ENCODE peak calls at places on chromosome 4, in nine cellular contexts. M is astrocyte of the cerebellum; N is heart right ventricle; G is RWPE1; X is astrocyte of the spinal cord; I is CD4-positive, alpha-beta T cell; H is progenitor cell of endocrine pancreas; L is endothelial cell; P is BJ. Y is an unnamed sample.

GRCh38 chr4:5995901-5996623 is 22.2 kb downstream of the C4orf50 start:
- DNase-seq in X (no peak), H (no peak), G (no peak), P (no peak), I (no peak), M (no peak), N (no peak), L (no peak), Y (no peak)

GRCh38 chr4:77196866-77197265 is 39.9 kb downstream of the CCNG2 start:
- DNase-seq in N (no peak), H (no peak), M (no peak), G (no peak), I (no peak), X (no peak), P (no peak), L (no peak), Y (peak)

GRCh38 chr4:24924309-24924781 is 11.5 kb upstream of the CCDC149 start:
- DNase-seq in I (no peak), P (peak), G (no peak), M (peak), X (peak), H (no peak), L (no peak), N (no peak), Y (no peak)

GRCh38 chr4:158163941-158164665 is 8.7 kb downstream of the GASK1B start:
- DNase-seq in X (no peak), G (no peak), M (no peak), P (no peak), N (no peak), H (no peak), I (no peak), L (no peak), Y (no peak)

GRCh38 chr4:15832523-15833451 is 54.7 kb downstream of the CD38 start:
- DNase-seq in G (no peak), P (no peak), I (no peak), X (no peak), M (no peak), H (no peak), L (no peak), N (no peak), Y (no peak)

GRCh38 chr4:98557497-98557896 is 100.9 kb downstream of the TSPAN5 start:
- DNase-seq in X (peak), P (no peak), L (no peak), M (peak), I (no peak), G (peak), H (no peak), N (no peak), Y (no peak)

GRCh38 chr4:48162162-48162561 is 28.1 kb upstream of the TXK start:
- DNase-seq in G (no peak), P (no peak), I (no peak), H (no peak), X (peak), N (no peak), L (no peak), M (no peak), Y (no peak)

GRCh38 chr4:161894493-161895167 is 269.2 kb downstream of the FSTL5 start:
- DNase-seq in M (no peak), N (no peak), X (no peak), P (no peak), H (no peak), L (no peak), I (no peak), G (peak), Y (no peak)

GRCh38 chr4:186472948-186473347 is 82.4 kb downstream of the MTNR1A start:
- DNase-seq in H (no peak), L (no peak), N (no peak), P (peak), X (peak), M (peak), G (peak), I (no peak), Y (no peak)

GRCh38 chr4:118898684-118899138 is 10.1 kb downstream of the SYNPO2 start:
- DNase-seq in L (no peak), N (peak), G (no peak), X (no peak), M (no peak), H (no peak), P (no peak), I (no peak), Y (no peak)

GRCh38 chr4:40908702-40909362 is 159.1 kb downstream of the NSUN7 start:
- DNase-seq in M (peak), L (peak), H (peak), P (no peak), G (peak), X (peak), I (peak), N (peak), Y (peak)

GRCh38 chr4:92121099-92121498 is 182.7 kb upstream of the GRID2 start:
- DNase-seq in N (peak), H (no peak), M (peak), I (no peak), L (no peak), X (peak), P (no peak), G (no peak), Y (no peak)

GRCh38 chr4:48746608-48747374 is 33.3 kb downstream of the FRYL start:
- DNase-seq in G (peak), L (no peak), M (no peak), H (no peak), I (no peak), P (no peak), X (no peak), N (no peak), Y (no peak)

GRCh38 chr4:8849266-8850073 is 22.2 kb downstream of the HMX1 start:
- DNase-seq in M (no peak), X (no peak), I (no peak), G (no peak), N (no peak), L (no peak), H (no peak), P (no peak), Y (no peak)

GRCh38 chr4:183960021-183960420 is 54.9 kb downstream of the STOX2 start:
- DNase-seq in M (peak), N (peak), G (peak), L (peak), I (no peak), H (peak), P (no peak), X (peak), Y (no peak)

DNA sequence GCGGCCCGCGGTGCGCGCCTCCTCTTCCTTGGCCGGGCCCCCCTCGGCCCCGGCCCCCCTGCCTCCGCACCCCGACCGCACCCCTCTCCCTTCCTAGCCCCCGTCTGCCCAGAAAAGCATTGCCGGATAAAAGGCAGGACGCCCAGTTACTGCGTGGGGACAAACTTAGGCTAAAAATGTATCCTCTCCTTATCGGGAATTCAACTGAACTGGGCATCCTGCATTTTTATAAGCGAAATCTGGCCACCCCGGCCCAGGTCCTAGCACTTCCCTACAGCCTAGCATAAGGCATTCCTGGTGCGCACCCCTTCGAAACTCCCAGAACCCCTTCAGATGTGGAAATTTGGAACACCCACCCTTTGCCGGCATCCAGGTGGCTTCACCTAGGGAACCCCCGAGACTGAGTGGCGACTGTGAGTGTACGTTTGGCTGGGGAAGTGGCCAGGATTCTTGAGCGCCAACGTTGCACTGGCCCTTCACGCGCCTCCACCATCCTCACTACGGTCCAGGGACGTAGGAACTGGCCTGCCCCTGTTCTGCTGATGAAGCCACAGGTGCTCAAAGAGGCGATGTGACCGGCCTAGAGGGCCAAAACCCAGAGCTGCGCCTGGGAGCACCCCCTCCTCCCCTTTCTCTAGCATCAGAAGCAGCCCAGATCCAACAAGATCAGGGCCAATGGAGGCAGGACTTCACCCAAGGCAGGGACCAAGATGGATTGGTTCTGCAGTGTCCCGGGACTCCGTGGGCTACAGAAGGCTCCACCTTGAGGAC is 5.7 kb upstream of the RNF4 start:
- DNase-seq in I (no peak), G (no peak), H (no peak), P (no peak), X (no peak), N (no peak), L (no peak), M (no peak), Y (no peak)
- TF ChIP-seq CTCF in I (no peak), G (peak), H (no peak), P (no peak), X (no peak), N (no peak), L (no peak), M (peak), Y (no peak)

GRCh38 chr4:10186228-10187214 is 69.9 kb upstream of the WDR1 start:
- DNase-seq in L (no peak), G (no peak), I (no peak), M (no peak), H (no peak), X (no peak), N (no peak), P (no peak), Y (no peak)
- TF ChIP-seq CTCF in L (no peak), G (no peak), I (no peak), M (no peak), H (peak), X (no peak), N (peak), P (peak), Y (no peak)

GRCh38 chr4:70601422-70602039 is 9.5 kb downstream of the AMBN start:
- DNase-seq in G (peak), H (peak), X (peak), N (peak), P (no peak), M (peak), I (peak), L (peak), Y (peak)
- TF ChIP-seq CTCF in G (peak), H (peak), X (peak), N (peak), P (peak), M (peak), I (peak), L (peak), Y (peak)

GRCh38 chr4:151565583-151565982 is 156.6 kb downstream of the FHIP1A start:
- DNase-seq in G (no peak), I (no peak), P (no peak), H (no peak), X (no peak), L (no peak), N (no peak), M (no peak), Y (no peak)
- TF ChIP-seq CTCF in G (no peak), I (no peak), P (no peak), H (no peak), X (no peak), L (no peak), N (no peak), M (no peak), Y (no peak)

DNA sequence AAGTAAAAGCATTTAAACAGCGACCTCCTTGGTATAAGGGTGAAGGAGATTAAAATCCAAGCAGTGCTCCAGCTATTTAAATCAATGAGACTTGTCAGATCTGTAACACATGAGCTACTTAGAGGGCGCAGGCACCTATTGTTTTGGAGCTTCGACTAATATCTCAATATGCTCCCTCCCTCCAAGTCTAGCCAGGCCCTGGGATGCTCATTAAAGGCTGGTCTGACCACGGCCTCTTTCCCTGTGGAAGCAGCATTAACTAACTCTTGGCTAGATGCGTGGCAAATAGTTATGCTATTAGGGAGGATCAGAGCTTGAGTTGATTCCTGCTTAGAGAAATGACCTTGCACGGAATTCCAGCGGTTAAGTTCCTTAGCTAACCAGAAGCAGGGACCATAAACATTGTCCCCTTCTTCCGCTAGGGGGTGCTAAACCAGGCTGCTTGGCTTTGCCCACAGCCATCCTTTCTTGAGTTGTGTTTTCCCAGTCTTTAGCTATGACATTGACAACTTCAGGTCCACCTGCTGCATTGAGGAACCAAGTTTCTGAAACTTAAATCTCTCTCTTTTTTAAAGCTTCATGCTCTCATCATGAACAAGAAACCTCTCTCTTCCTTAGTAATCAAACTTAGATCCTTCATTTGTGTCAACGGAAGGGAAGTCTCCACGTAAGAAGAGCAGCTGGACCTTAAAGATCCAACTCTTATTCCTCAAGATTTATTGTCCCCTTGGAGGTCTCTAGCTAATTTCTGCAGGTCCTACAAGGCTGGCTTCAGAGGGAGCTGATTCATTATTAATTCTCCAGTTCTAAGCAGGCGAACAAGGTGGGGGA is 80.7 kb upstream of the IGFBP7 start:
- DNase-seq in P (no peak), L (peak), I (no peak), M (no peak), H (peak), N (no peak), X (peak), G (no peak), Y (peak)
- TF ChIP-seq CTCF in P (peak), L (peak), I (peak), M (peak), H (peak), N (peak), X (peak), G (no peak), Y (peak)

GRCh38 chr4:54367059-54367458 is 138.0 kb downstream of the PDGFRA start:
- DNase-seq in M (no peak), P (no peak), X (no peak), N (no peak), H (no peak), I (no peak), L (no peak), G (no peak), Y (no peak)
- TF ChIP-seq CTCF in M (no peak), P (no peak), X (no peak), N (no peak), H (no peak), I (no peak), L (no peak), G (no peak), Y (no peak)